ENCODE peak calls at places on chromosomes 2 and 18, in seven cellular contexts. M is neural progenitor cell, Y is Karpas-422, W is mesendoderm, A is psoas muscle, Q is lower lobe of right lung, F is ascending aorta. Z is an unnamed sample.

GRCh38 chr18:75351409-75351808 is 76.1 kb downstream of the SMIM21 start:
- DNase-seq in F (no peak), A (no peak), M (no peak), W (no peak), Q (no peak), Y (no peak), Z (no peak)

GRCh38 chr2:17171446-17172049 is 346.7 kb downstream of the RAD51AP2 start:
- DNase-seq in M (peak; percentile 66), Y (peak; percentile 73), Q (no peak), W (peak; percentile 74), A (no peak), F (no peak), Z (no peak)

GRCh38 chr2:168986544-168986943 is 44.6 kb downstream of the ABCB11 start:
- DNase-seq in A (no peak), M (no peak), Y (no peak), Q (no peak), W (no peak), F (no peak), Z (no peak)

GRCh38 chr2:200703132-200703925 is 108.4 kb upstream of the BZW1 start:
- DNase-seq in F (no peak), Y (peak; percentile 76), M (peak; percentile 69), W (peak; percentile 64), A (no peak), Q (no peak), Z (peak; percentile 29)

GRCh38 chr2:44358498-44358897 is 2.8 kb downstream of the PREPL start:
- DNase-seq in Y (no peak), M (no peak), A (peak; percentile 59), F (no peak), Q (peak; percentile 71), W (peak; percentile 37), Z (peak; percentile 57)

GRCh38 chr2:57371186-57371585 is 675.4 kb upstream of the VRK2 start:
- DNase-seq in A (no peak), M (no peak), F (no peak), Y (no peak), Q (no peak), W (no peak), Z (no peak)

GRCh38 chr2:197434541-197435513 is at the start of gene SF3B1:
- DNase-seq in M (peak; percentile 98), F (peak; percentile 99), W (peak; percentile 99), Y (peak; percentile 99), Q (peak; percentile 99), A (peak; percentile 99), Z (peak; percentile 99)

GRCh38 chr2:101622633-101623521 is 74.6 kb upstream of the MAP4K4 start:
- DNase-seq in M (no peak), A (no peak), Y (no peak), Q (no peak), F (no peak), W (no peak), Z (peak; percentile 36)

GRCh38 chr2:190840572-190841172 is 39.9 kb upstream of the GLS start:
- DNase-seq in Y (peak; percentile 26), M (no peak), Q (no peak), F (no peak), W (peak; percentile 43), A (no peak), Z (no peak)

GRCh38 chr18:78242796-78243195 is 736.8 kb upstream of the SALL3 start:
- DNase-seq in A (no peak), F (no peak), W (no peak), Y (no peak), M (no peak), Q (no peak), Z (no peak)

GRCh38 chr2:4256351-4256750 is 553.0 kb downstream of the DCDC2C start:
- DNase-seq in Q (no peak), W (no peak), M (no peak), Y (no peak), A (no peak), F (no peak), Z (no peak)

GRCh38 chr18:46070683-46071614 is 1.1 kb downstream of the PSTPIP2 start:
- DNase-seq in M (no peak), Y (peak; percentile 41), W (no peak), A (no peak), Q (no peak), F (peak; percentile 66), Z (no peak)

GRCh38 chr18:2932247-2933181 is 80.4 kb downstream of the LPIN2 start:
- DNase-seq in W (peak; percentile 57), Y (peak; percentile 91), Q (no peak), A (no peak), M (peak; percentile 80), F (no peak), Z (peak; percentile 79)

GRCh38 chr2:226795281-226796011 is 4.2 kb downstream of the IRS1 start:
- DNase-seq in Q (peak; percentile 45), W (no peak), A (peak; percentile 76), Y (no peak), F (no peak), M (no peak), Z (no peak)

GRCh38 chr2:170716851-170717598 is 1.9 kb downstream of the SP5 start:
- DNase-seq in Q (peak; percentile 67), W (peak; percentile 94), Y (no peak), M (peak; percentile 92), A (peak; percentile 73), F (peak; percentile 67), Z (no peak)

GRCh38 chr2:148876589-148877402 is 1.8 kb downstream of the KIF5C start:
- DNase-seq in M (peak; percentile 95), W (peak; percentile 98), Y (no peak), Q (peak; percentile 46), A (peak; percentile 55), F (no peak), Z (peak; percentile 72)

GRCh38 chr2:97950329-97951154 is 45.2 kb downstream of the TMEM131 start:
- DNase-seq in Q (no peak), Y (no peak), A (no peak), W (no peak), M (no peak), F (no peak), Z (no peak)

GRCh38 chr2:197888322-197888721 is 83.9 kb downstream of the PLCL1 start:
- DNase-seq in Y (no peak), M (no peak), Q (no peak), F (no peak), A (no peak), W (no peak), Z (no peak)

GRCh38 chr18:74114206-74114605 is 33.4 kb downstream of the FBXO15 start:
- DNase-seq in W (no peak), M (peak; percentile 45), A (no peak), Y (no peak), F (no peak), Q (no peak), Z (no peak)

GRCh38 chr2:122152571-122152970 is 397.1 kb downstream of the TSN start:
- DNase-seq in A (no peak), Y (no peak), M (no peak), Q (no peak), F (no peak), W (no peak), Z (no peak)

GRCh38 chr2:122156101-122156500 is 400.6 kb downstream of the TSN start:
- DNase-seq in A (no peak), F (no peak), W (no peak), Q (no peak), Y (no peak), M (peak; percentile 12), Z (no peak)

DNA sequence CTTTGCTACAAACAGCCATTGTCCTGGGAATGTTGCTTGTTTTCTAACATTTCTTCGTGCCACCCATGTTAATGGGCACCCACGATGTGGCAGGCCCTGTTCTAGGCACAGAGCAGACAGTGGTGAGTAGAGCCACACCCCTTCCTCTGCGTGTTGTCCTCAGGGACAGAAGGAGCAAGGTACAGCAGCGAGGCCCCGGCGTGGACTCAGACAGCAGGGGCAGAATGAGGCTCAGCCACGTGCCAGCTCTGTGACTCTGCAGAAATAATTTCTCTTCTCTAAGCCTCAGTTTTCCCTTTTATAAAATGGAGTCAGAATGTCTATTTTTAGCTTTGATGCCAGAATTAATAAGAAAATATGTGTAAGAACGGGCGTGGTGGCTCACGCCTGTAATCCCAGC is 401.7 kb downstream of the TSN start:
- DNase-seq in F (no peak), Y (no peak), Q (no peak), M (no peak), A (no peak), W (no peak), Z (no peak)
- H3K27me3 ChIP-seq in F (no peaks in the 10 kb centered on the region), Y (no peaks in the 10 kb centered on the region), Q (no peaks in the 10 kb centered on the region), M (no peaks in the 10 kb centered on the region), A (no peaks in the 10 kb centered on the region), W (no peaks in the 10 kb centered on the region), Z (no peaks in the 10 kb centered on the region)

GRCh38 chr2:47033102-47033880 is 117.7 kb upstream of the MCFD2 start:
- DNase-seq in Y (no peak), M (peak; percentile 25), A (no peak), W (peak; percentile 53), Q (no peak), F (no peak), Z (no peak)
- H3K4me3 ChIP-seq in Y (no peak overlapping the region), M (no peak overlapping the region), A (peak overlapping the region; percentile 26), W (no peak overlapping the region), Q (no peak overlapping the region), F (peak overlapping the region; percentile 34), Z (no peak overlapping the region)

DNA sequence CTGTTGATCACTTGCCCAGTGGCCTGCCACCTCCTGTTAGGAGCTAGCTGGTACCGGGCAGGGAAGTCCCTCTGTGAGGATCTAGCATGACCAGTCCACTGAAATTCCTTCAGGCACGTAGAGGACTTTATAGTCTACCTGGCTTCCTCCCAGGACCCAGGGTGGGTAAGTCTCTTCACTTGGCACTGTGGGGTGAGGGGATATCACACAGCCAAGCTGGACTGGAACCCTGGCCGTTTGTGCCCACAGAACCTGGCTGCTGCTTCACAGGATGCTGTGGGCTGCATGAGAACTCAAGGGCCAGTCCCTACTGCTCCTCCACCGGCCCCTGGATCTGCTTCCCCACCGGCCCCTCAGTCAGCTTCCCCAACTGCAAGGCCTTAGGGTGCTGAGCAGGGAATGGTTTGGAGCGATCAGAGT is 35.8 kb downstream of the HS1BP3 start:
- DNase-seq in Q (peak; percentile 38), F (peak; percentile 48), W (no peak), Y (no peak), M (no peak), A (no peak), Z (no peak)
- H3K4me1 ChIP-seq in Q (peaks cover 94% of the 10 kb centered on the region), F (peaks cover 55% of the 10 kb centered on the region), W (peaks cover 2% of the 10 kb centered on the region), Y (no peaks in the 10 kb centered on the region), M (peaks cover 37% of the 10 kb centered on the region), A (peaks cover 76% of the 10 kb centered on the region), Z (no peaks in the 10 kb centered on the region)

GRCh38 chr2:85838641-85839040 is 50.1 kb downstream of the ST3GAL5 start:
- DNase-seq in Q (no peak), F (no peak), W (no peak), Y (no peak), A (no peak), M (no peak), Z (no peak)
- H3K27me3 ChIP-seq in Q (no peaks in the 10 kb centered on the region), F (no peaks in the 10 kb centered on the region), W (no peaks in the 10 kb centered on the region), Y (no peaks in the 10 kb centered on the region), A (no peaks in the 10 kb centered on the region), M (no peaks in the 10 kb centered on the region), Z (no peaks in the 10 kb centered on the region)